ENCODE peak calls at places on chromosomes 7 and 10, in seven cellular contexts. Q, U, D, O, C, T and N are unnamed samples.

GRCh38 chr7:19491371-19491770 is 217.5 kb downstream of the POLR1F start:
- DNase-seq in Q (no peak), U (no peak), D (no peak), O (no peak), C (no peak), T (no peak), N (no peak)

GRCh38 chr7:4177001-4177400 is 505.1 kb upstream of the FOXK1 start:
- DNase-seq in Q (peak), U (no peak), D (peak), O (no peak), C (no peak), T (no peak), N (no peak)

GRCh38 chr7:12222889-12223579 is 11.9 kb downstream of the TMEM106B start:
- DNase-seq in Q (no peak), U (no peak), D (no peak), O (no peak), C (no peak), T (no peak), N (no peak)

GRCh38 chr7:141660259-141660658 is 41.7 kb downstream of the DENND11 start:
- DNase-seq in Q (no peak), U (no peak), D (no peak), O (no peak), C (no peak), T (no peak), N (no peak)

GRCh38 chr10:60883187-60883586 is 60.8 kb downstream of the RHOBTB1 start:
- DNase-seq in Q (no peak), U (peak), D (no peak), O (peak), C (no peak), T (peak), N (no peak)

GRCh38 chr10:53314856-53315255 is 542.3 kb upstream of the MBL2 start:
- DNase-seq in Q (no peak), U (peak), D (no peak), O (peak), C (peak), T (no peak), N (peak)

GRCh38 chr10:77191324-77192049 is 446.1 kb downstream of the KCNMA1 start:
- DNase-seq in Q (no peak), U (no peak), D (no peak), O (no peak), C (no peak), T (no peak), N (no peak)

GRCh38 chr7:131843862-131844261 is 287.4 kb upstream of the PODXL start:
- DNase-seq in Q (no peak), U (no peak), D (no peak), O (peak), C (no peak), T (no peak), N (peak)

GRCh38 chr7:74094224-74095095 is 10.9 kb downstream of the LIMK1 start:
- DNase-seq in Q (peak), U (peak), D (peak), O (peak), C (peak), T (no peak), N (peak)

GRCh38 chr10:116027355-116027754 is 245.7 kb downstream of the GFRA1 start:
- DNase-seq in Q (no peak), U (no peak), D (no peak), O (no peak), C (no peak), T (no peak), N (no peak)

GRCh38 chr7:157839226-157839625 is 502.4 kb downstream of the DNAJB6 start:
- DNase-seq in Q (no peak), U (no peak), D (peak), O (no peak), C (no peak), T (no peak), N (no peak)

GRCh38 chr7:28686418-28686800 is 271.7 kb downstream of the TRIL start:
- DNase-seq in Q (no peak), U (peak), D (no peak), O (peak), C (no peak), T (no peak), N (peak)

GRCh38 chr7:86926732-86927131 is 132.7 kb downstream of the ELAPOR2 start:
- DNase-seq in Q (no peak), U (peak), D (no peak), O (peak), C (no peak), T (peak), N (peak)

GRCh38 chr10:60664859-60665258 is 113.4 kb upstream of the CDK1 start:
- DNase-seq in Q (no peak), U (peak), D (no peak), O (peak), C (no peak), T (no peak), N (no peak)

GRCh38 chr10:125093199-125093841 is 67.0 kb downstream of the CTBP2 start:
- DNase-seq in Q (no peak), U (no peak), D (peak), O (peak), C (no peak), T (no peak), N (peak)

GRCh38 chr10:13909911-13910617 is 323.3 kb downstream of the PRPF18 start:
- DNase-seq in Q (no peak), U (no peak), D (no peak), O (no peak), C (no peak), T (no peak), N (no peak)

GRCh38 chr7:101996876-101997275 is 179.4 kb downstream of the CUX1 start:
- DNase-seq in Q (no peak), U (no peak), D (no peak), O (no peak), C (no peak), T (no peak), N (no peak)

GRCh38 chr10:12013926-12014325 is 28.7 kb downstream of the UPF2 start:
- DNase-seq in Q (no peak), U (no peak), D (no peak), O (no peak), C (no peak), T (no peak), N (no peak)

GRCh38 chr7:27146491-27147210 is 923 bp downstream of the HOXA6 start:
- DNase-seq in Q (no peak), U (no peak), D (no peak), O (no peak), C (no peak), T (no peak), N (no peak)

GRCh38 chr10:87092861-87093460 is 1.7 kb downstream of the GLUD1 start:
- DNase-seq in Q (no peak), U (peak), D (no peak), O (peak), C (no peak), T (peak), N (peak)

GRCh38 chr10:9707205-9707604 is 1310.5 kb upstream of the CELF2 start:
- DNase-seq in Q (no peak), U (no peak), D (no peak), O (no peak), C (no peak), T (no peak), N (no peak)

GRCh38 chr10:58756126-58756525 is 243.5 kb downstream of the BICC1 start:
- DNase-seq in Q (no peak), U (no peak), D (no peak), O (peak), C (no peak), T (no peak), N (peak)

GRCh38 chr7:95318501-95318900 is 5.8 kb downstream of the PON1 start:
- DNase-seq in Q (no peak), U (no peak), D (no peak), O (no peak), C (no peak), T (peak), N (no peak)

GRCh38 chr7:41148521-41148951 is 554.4 kb downstream of the INHBA start:
- DNase-seq in Q (no peak), U (no peak), D (no peak), O (peak), C (peak), T (no peak), N (peak)

GRCh38 chr7:87982163-87982562 is 48.1 kb downstream of the ADAM22 start:
- DNase-seq in Q (no peak), U (no peak), D (no peak), O (no peak), C (no peak), T (no peak), N (no peak)

GRCh38 chr7:95611224-95611623 is 14.9 kb upstream of the PDK4 start:
- DNase-seq in Q (no peak), U (no peak), D (no peak), O (no peak), C (no peak), T (no peak), N (no peak)

GRCh38 chr7:66778201-66778600 is 37.7 kb downstream of the RABGEF1 start:
- DNase-seq in Q (no peak), U (peak), D (no peak), O (peak), C (peak), T (no peak), N (peak)

GRCh38 chr7:18036783-18037182 is 9.1 kb upstream of the PRPS1L1 start:
- DNase-seq in Q (no peak), U (no peak), D (no peak), O (no peak), C (no peak), T (no peak), N (no peak)

DNA sequence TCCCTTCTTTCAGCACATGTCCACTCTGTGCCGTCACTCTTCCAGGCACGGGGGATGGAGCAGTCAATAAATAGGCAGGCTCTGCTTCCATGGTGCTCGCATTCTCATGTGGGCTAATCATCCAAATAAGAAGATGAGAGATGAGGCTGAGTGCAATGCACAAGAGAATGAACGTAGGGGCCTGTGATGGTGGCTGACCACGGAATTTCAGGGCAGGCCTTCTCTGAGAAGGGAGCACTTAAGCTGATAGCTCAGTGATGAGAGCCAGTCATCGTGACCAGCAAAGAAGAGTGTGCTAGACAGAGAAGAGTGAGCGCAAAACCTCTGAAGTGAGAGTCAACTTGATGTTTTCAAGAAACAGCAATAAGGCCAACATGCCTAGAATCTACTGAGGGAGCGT is 47.9 kb downstream of the TAF3 start:
- DNase-seq in Q (no peak), U (no peak), D (no peak), O (no peak), C (no peak), T (no peak), N (no peak)
- H3K4me3 ChIP-seq in Q (no peak), U (no peak), D (no peak), O (no peak), C (no peak), T (no peak), N (no peak)

DNA sequence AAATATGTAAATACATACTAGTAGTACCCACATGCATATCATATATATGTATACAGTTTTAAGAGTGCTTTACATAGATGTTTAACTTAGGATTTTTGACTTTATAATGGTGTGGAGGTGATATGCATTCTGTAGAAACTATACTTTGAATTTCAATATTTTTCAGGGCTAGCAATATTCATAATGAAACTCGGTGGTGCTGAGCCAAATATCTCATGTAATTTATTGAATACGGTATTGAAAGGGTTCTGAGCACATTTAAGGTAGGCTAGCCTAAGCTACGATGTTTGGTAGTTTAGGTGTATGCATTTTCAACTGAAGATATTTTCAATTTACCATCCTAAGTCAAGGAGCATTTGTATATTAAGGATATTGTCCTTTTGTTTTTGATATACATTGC is 36.0 kb downstream of the ZNRF2 start:
- DNase-seq in Q (no peak), U (no peak), D (no peak), O (no peak), C (no peak), T (no peak), N (no peak)
- H3K4me3 ChIP-seq in Q (no peak), U (no peak), D (no peak), O (no peak), C (no peak), T (no peak), N (no peak)

GRCh38 chr10:79982486-79982800 is 33.5 kb upstream of the SFTPD start:
- DNase-seq in Q (no peak), U (no peak), D (no peak), O (peak), C (no peak), T (no peak), N (no peak)
- H3K4me3 ChIP-seq in Q (peak), U (no peak), D (peak), O (peak), C (peak), T (no peak), N (peak)

DNA sequence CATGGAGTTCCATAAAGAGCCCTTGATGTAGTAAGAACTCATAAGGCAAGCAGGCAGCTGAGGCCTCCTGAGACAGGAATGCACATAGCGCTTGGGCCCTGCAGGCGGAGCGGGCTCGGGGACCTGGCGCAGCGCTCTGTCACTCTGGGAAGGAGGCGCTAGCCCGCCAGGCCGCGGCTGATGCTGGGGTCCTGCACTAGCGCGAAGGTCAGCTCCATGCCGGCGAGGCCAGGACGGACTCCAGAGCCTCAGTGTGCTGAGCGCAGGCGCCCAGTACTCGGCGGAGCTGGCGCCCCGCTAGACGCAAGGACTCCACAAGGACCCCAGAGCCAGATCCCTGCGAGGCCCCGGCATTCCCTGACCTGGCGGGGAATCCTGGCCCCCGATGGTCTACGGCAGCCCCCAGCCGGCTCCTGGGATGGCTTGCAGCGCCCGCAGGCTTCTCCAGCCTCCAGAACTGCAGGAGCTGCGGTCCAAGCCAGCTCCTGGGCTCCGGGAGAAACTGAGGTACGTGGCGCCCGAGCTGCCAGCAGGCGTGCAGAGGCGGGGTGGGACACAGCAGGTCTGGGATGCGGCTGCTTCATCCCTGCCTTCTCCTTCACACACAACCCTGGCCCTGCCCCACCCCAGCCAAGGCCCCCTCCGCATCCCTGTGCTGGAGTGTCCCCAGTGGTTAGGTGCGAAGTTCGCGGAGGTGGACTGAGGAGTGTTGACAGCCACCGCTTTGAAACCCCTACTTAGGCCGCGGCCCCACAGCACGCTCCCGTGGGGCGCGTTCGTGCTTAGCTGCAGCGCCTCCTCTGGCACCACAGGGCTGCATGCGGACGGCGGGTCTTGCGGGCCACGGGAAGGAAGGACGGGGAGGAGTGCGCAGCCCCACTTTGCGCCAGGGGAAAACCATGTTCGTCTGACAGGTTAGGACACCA is 761.5 kb upstream of the POM121L12 start:
- DNase-seq in Q (no peak), U (peak), D (peak), O (peak), C (no peak), T (no peak), N (no peak)
- H3K4me3 ChIP-seq in Q (peak), U (no peak), D (no peak), O (no peak), C (no peak), T (no peak), N (no peak)

DNA sequence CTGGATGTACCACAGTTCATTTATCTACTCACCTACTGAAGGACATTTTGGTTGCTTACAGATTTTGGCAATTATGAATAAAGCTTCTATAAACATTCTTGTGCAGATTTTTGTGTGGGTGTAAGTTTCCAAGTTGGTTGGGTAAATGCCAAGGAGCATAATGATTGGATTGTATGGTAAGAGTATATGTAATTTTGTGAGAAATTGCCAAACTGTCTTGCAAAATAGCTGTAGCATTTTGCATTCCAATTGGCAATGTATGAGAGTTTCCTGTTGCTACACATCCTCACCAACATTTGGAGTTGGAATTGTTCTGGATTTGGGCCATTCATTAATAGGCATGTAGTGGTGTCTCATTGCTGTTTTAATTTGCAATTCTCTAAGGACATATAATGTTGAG is 33.9 kb upstream of the HYAL4 start:
- DNase-seq in Q (no peak), U (no peak), D (no peak), O (peak), C (no peak), T (no peak), N (peak)
- H3K4me3 ChIP-seq in Q (no peak), U (no peak), D (no peak), O (no peak), C (no peak), T (no peak), N (no peak)